ENCODE peak calls at places on chromosome 10, in ten cellular contexts. Y is fibroblast of lung, H is mesenchymal stem cell, L is neuronal stem cell, M is GM23248, B is mammary epithelial cell, C is SK-N-SH, F is IMR-90, P is PC-3, K is adipocyte. O is an unnamed sample.

GRCh38 chr10:66928000-66928770 is 2.3 kb downstream of the LRRTM3 start:
- DNase-seq in Y (peak; percentile 19), H (no peak), L (no peak), M (peak; percentile 23), B (no peak), C (peak; percentile 11), F (peak; percentile 12), P (no peak), K (peak; percentile 57), O (peak; percentile 45)

GRCh38 chr10:132371641-132372081 is 25.3 kb upstream of the PWWP2B start:
- DNase-seq in Y (no peak), H (no peak), L (no peak), M (peak; percentile 20), B (no peak), C (no peak), F (no peak), P (peak; percentile 23), K (no peak), O (no peak)

GRCh38 chr10:78185693-78186055 is 152.0 kb downstream of the RPS24 start:
- DNase-seq in Y (no peak), H (no peak), L (no peak), M (no peak), B (no peak), C (no peak), F (no peak), P (no peak), K (no peak), O (no peak)

GRCh38 chr10:105727131-105727530 is 1086.0 kb downstream of the SORCS3 start:
- DNase-seq in Y (no peak), H (no peak), L (no peak), M (no peak), B (no peak), C (no peak), F (no peak), P (no peak), K (no peak), O (no peak)

GRCh38 chr10:59865101-59865500 is 41.3 kb downstream of the CCDC6 start:
- DNase-seq in Y (peak; percentile 36), H (no peak), L (no peak), M (peak; percentile 13), B (peak; percentile 70), C (no peak), F (peak; percentile 18), P (peak; percentile 90), K (no peak), O (peak; percentile 33)

GRCh38 chr10:102963237-102963886 is 45.3 kb downstream of the CNNM2 start:
- DNase-seq in Y (no peak), H (no peak), L (no peak), M (no peak), B (no peak), C (peak; percentile 55), F (peak; percentile 37), P (peak; percentile 17), K (peak; percentile 49), O (no peak)

GRCh38 chr10:92901819-92902234 is 53.5 kb downstream of the EXOC6 start:
- DNase-seq in Y (no peak), H (no peak), L (no peak), M (no peak), B (no peak), C (no peak), F (no peak), P (no peak), K (no peak), O (no peak)

GRCh38 chr10:17076626-17077025 is 53.0 kb downstream of the CUBN start:
- DNase-seq in Y (no peak), H (no peak), L (no peak), M (peak; percentile 3), B (no peak), C (no peak), F (no peak), P (no peak), K (no peak), O (no peak)

GRCh38 chr10:73920084-73920483 is 9.2 kb downstream of the PLAU start:
- DNase-seq in Y (no peak), H (peak; percentile 54), L (no peak), M (peak; percentile 50), B (peak; percentile 95), C (peak; percentile 64), F (no peak), P (peak; percentile 67), K (peak; percentile 39), O (no peak)

GRCh38 chr10:71075066-71075758 is 137.2 kb upstream of the UNC5B start:
- DNase-seq in Y (no peak), H (no peak), L (no peak), M (no peak), B (peak; percentile 77), C (peak; percentile 86), F (no peak), P (no peak), K (no peak), O (no peak)

GRCh38 chr10:128470302-128470962 is 344.2 kb upstream of the MKI67 start:
- DNase-seq in Y (no peak), H (no peak), L (no peak), M (no peak), B (no peak), C (no peak), F (no peak), P (no peak), K (no peak), O (no peak)
- H3K9ac ChIP-seq in Y (no peak overlapping the region), H (no peak overlapping the region), L (no peak overlapping the region), M (no peak overlapping the region), B (no peak overlapping the region), C (no peak overlapping the region), F (no peak overlapping the region), P (no peak overlapping the region), K (no peak overlapping the region), O (no peak overlapping the region)

GRCh38 chr10:33335800-33336605 is 1.5 kb upstream of the NRP1 start:
- DNase-seq in Y (peak; percentile 64), H (peak; percentile 42), L (peak; percentile 35), M (peak; percentile 84), B (peak; percentile 67), C (peak; percentile 70), F (peak; percentile 44), P (peak; percentile 100), K (peak; percentile 84), O (peak; percentile 67)

GRCh38 chr10:33337335-33337854 is 2.9 kb upstream of the NRP1 start:
- DNase-seq in Y (peak; percentile 86), H (peak; percentile 67), L (peak; percentile 21), M (peak; percentile 75), B (no peak), C (no peak), F (peak; percentile 68), P (peak; percentile 90), K (peak; percentile 80), O (no peak)

GRCh38 chr10:33334839-33335549 is 527 bp upstream of the NRP1 start:
- DNase-seq in Y (peak; percentile 89), H (peak; percentile 91), L (peak; percentile 76), M (peak; percentile 93), B (peak; percentile 88), C (peak; percentile 88), F (peak; percentile 87), P (peak; percentile 91), K (peak; percentile 94), O (peak; percentile 86)

GRCh38 chr10:33335550-33335799 is 1.0 kb upstream of the NRP1 start:
- DNase-seq in Y (no peak), H (no peak), L (no peak), M (peak; percentile 69), B (no peak), C (no peak), F (no peak), P (peak; percentile 98), K (peak; percentile 68), O (no peak)

DNA sequence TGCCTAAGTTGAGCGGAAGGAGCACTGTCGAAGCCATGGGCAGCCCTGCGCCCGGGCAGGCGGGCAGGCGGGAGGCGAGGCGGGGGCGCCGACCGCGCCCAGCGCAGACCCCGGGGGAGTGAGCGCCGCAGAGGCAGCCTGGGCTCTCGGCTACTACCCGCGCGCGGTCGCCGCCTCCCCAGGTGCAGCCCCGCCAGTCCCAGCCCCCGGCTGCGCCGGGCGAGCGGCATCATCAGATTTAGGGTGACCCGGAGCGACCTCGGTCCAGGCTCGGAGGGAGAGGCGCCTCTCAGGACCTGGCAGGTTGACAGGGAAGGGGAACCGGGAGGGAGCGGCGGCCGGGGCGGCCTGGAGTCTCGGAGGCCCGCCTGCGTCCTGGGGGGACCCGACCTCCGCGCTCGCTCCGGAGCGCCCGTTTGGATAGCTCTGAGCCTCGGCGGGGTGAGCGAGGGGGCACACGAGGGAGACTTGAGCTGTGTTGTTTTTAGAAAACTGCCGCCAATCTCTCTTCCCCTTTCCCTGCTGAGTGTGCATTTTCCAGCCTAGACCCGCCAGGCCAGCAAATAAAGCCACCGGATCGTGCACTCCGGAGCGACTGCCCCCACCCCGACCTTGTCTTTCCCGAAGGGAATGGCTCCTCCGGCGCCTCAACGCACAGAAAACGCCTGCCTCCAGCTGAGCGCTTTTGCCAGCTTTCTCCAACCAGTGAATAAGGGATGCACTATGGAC is 2.3 kb upstream of the NRP1 start:
- DNase-seq in Y (no peak), H (no peak), L (peak; percentile 45), M (peak; percentile 66), B (peak; percentile 44), C (peak; percentile 74), F (no peak), P (peak; percentile 87), K (peak; percentile 73), O (peak; percentile 64)
- H3K9ac ChIP-seq in Y (peak overlapping the region; percentile 78), H (peak overlapping the region; percentile 100), L (peak overlapping the region; percentile 73), M (peak overlapping the region; percentile 90), B (peak overlapping the region; percentile 77), C (peak overlapping the region; percentile 84), F (peak overlapping the region; percentile 70), P (peak overlapping the region; percentile 89), K (peak overlapping the region; percentile 96), O (no peak overlapping the region)

DNA sequence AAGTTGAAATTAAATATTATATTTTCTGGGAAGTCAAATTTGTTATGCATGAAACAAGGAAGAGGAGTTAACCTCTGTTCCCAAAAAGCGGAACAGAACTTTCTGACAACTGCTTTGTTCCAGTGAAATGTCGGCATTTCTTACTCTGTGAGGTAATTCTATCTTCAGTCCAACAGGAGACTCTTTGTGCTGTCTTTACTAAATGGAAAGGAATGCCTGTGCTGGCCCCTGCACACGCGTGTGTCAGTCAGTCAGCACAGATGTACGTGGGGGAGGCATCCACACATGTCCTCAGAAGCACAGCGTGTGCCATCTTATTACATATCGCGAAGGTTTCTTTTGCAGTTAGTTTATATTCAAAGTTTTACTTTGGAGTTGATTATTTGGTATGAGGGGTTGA is 37.5 kb downstream of the NET1 start:
- DNase-seq in Y (peak; percentile 89), H (peak; percentile 77), L (no peak), M (peak; percentile 93), B (peak; percentile 82), C (no peak), F (peak; percentile 83), P (peak; percentile 45), K (peak; percentile 86), O (peak; percentile 45)
- H3K9ac ChIP-seq in Y (no peak overlapping the region), H (peak overlapping the region; percentile 97), L (no peak overlapping the region), M (peak overlapping the region; percentile 90), B (peak overlapping the region; percentile 56), C (no peak overlapping the region), F (no peak overlapping the region), P (peak overlapping the region; percentile 86), K (peak overlapping the region; percentile 93), O (no peak overlapping the region)

DNA sequence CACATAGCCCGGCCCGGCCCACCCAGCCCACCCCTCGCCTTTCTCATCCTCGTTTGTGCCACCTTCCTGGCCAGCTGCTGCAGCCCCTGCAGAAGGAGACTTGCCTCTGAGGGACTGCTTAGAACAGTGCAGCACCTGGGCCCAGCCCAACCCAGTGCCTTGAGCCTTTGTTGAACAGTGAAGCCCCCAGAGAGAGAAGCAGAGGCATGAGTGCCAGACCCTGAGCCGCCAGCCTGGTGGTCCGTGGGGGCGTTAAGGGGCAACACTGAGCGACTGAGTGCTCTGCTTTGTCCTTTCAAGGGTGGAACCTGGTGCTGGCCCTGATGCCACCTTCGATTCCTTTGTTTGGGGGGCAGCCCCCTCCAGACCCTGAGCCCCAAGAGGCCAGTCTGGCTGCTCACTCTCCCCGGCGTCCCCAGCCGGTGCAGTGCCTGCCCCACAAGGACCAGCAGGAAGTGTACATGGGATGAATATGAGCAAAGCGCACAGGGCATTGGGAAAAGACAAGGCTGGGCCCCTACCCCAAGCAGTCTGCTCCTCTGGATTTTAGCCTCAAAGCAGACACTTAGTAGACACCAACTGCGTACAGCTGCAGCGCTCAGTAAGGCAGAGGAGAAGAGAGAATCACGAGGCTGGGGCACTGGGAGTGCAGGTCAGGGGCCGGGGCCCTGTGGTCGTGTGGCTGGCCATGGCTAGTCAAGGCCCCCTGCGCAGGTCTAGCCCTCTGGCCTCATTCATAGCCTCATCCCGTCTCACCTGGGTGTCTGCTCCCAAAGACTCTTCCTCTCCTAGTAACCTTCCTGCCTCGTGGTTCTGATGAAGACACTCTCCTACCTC is 95.9 kb downstream of the RGS10 start:
- DNase-seq in Y (no peak), H (no peak), L (no peak), M (no peak), B (no peak), C (no peak), F (no peak), P (no peak), K (no peak), O (no peak)
- H3K9ac ChIP-seq in Y (no peak overlapping the region), H (no peak overlapping the region), L (no peak overlapping the region), M (no peak overlapping the region), B (no peak overlapping the region), C (no peak overlapping the region), F (no peak overlapping the region), P (no peak overlapping the region), K (no peak overlapping the region), O (no peak overlapping the region)